ENCODE peak calls at places on chromosomes 1 and 21, in nine cellular contexts. One of them, this sample, is unnamed.

GRCh38 chr21:32977216-32977615 is 48.5 kb upstream of the OLIG2 start:
- DNase-seq in K562: no peak
- DNase-seq in fibroblast of the aortic adventitia: no peak
- DNase-seq in tibial artery: no peak
- DNase-seq in transverse colon: no peak
- DNase-seq in thoracic aorta: no peak
- DNase-seq in Calu3: no peak
- DNase-seq in fibroblast of mammary gland: no peak
- DNase-seq in neural crest cell: no peak
- DNase-seq in this sample: no peak

GRCh38 chr1:57340361-57341192 is 83.3 kb downstream of the DAB1 start:
- DNase-seq in thoracic aorta: no peak
- DNase-seq in neural crest cell: no peak
- DNase-seq in tibial artery: no peak
- DNase-seq in K562: no peak
- DNase-seq in fibroblast of mammary gland: no peak
- DNase-seq in fibroblast of the aortic adventitia: no peak
- DNase-seq in Calu3: no peak
- DNase-seq in transverse colon: no peak
- DNase-seq in this sample: no peak

GRCh38 chr1:91727763-91728162 is 158.2 kb downstream of the TGFBR3 start:
- DNase-seq in fibroblast of mammary gland: peak; percentile 69
- DNase-seq in Calu3: no peak
- DNase-seq in fibroblast of the aortic adventitia: peak; percentile 75
- DNase-seq in thoracic aorta: no peak
- DNase-seq in neural crest cell: no peak
- DNase-seq in K562: no peak
- DNase-seq in tibial artery: no peak
- DNase-seq in transverse colon: no peak
- DNase-seq in this sample: no peak

GRCh38 chr1:21095918-21096426 is 80.7 kb downstream of the EIF4G3 start:
- DNase-seq in fibroblast of mammary gland: no peak
- DNase-seq in fibroblast of the aortic adventitia: no peak
- DNase-seq in neural crest cell: no peak
- DNase-seq in tibial artery: no peak
- DNase-seq in transverse colon: no peak
- DNase-seq in thoracic aorta: no peak
- DNase-seq in K562: no peak
- DNase-seq in Calu3: no peak
- DNase-seq in this sample: no peak

GRCh38 chr1:11196945-11197344 is 7.8 kb downstream of the ANGPTL7 start:
- DNase-seq in thoracic aorta: no peak
- DNase-seq in Calu3: no peak
- DNase-seq in tibial artery: no peak
- DNase-seq in fibroblast of the aortic adventitia: no peak
- DNase-seq in K562: no peak
- DNase-seq in fibroblast of mammary gland: no peak
- DNase-seq in transverse colon: no peak
- DNase-seq in neural crest cell: no peak
- DNase-seq in this sample: no peak

GRCh38 chr21:45421846-45422775 is 17.1 kb downstream of the COL18A1 start:
- DNase-seq in tibial artery: no peak
- DNase-seq in fibroblast of mammary gland: no peak
- DNase-seq in Calu3: no peak
- DNase-seq in K562: no peak
- DNase-seq in fibroblast of the aortic adventitia: no peak
- DNase-seq in neural crest cell: no peak
- DNase-seq in thoracic aorta: no peak
- DNase-seq in transverse colon: no peak
- DNase-seq in this sample: no peak

GRCh38 chr1:56295949-56296929 is 283.1 kb downstream of the PLPP3 start:
- DNase-seq in thoracic aorta: no peak
- DNase-seq in fibroblast of mammary gland: no peak
- DNase-seq in transverse colon: no peak
- DNase-seq in K562: no peak
- DNase-seq in tibial artery: no peak
- DNase-seq in fibroblast of the aortic adventitia: no peak
- DNase-seq in neural crest cell: no peak
- DNase-seq in Calu3: no peak
- DNase-seq in this sample: no peak

GRCh38 chr21:36684957-36685714 is 13.8 kb upstream of the SIM2 start:
- DNase-seq in K562: no peak
- DNase-seq in neural crest cell: no peak
- DNase-seq in tibial artery: no peak
- DNase-seq in Calu3: no peak
- DNase-seq in fibroblast of mammary gland: no peak
- DNase-seq in thoracic aorta: no peak
- DNase-seq in fibroblast of the aortic adventitia: no peak
- DNase-seq in transverse colon: no peak
- DNase-seq in this sample: no peak

GRCh38 chr1:214261206-214262123 is 19.5 kb upstream of the SMYD2 start:
- DNase-seq in fibroblast of the aortic adventitia: peak; percentile 77
- DNase-seq in tibial artery: peak; percentile 74
- DNase-seq in neural crest cell: peak; percentile 94
- DNase-seq in K562: peak; percentile 84
- DNase-seq in fibroblast of mammary gland: peak; percentile 72
- DNase-seq in Calu3: peak; percentile 92
- DNase-seq in thoracic aorta: no peak
- DNase-seq in transverse colon: peak; percentile 83
- DNase-seq in this sample: peak; percentile 90

DNA sequence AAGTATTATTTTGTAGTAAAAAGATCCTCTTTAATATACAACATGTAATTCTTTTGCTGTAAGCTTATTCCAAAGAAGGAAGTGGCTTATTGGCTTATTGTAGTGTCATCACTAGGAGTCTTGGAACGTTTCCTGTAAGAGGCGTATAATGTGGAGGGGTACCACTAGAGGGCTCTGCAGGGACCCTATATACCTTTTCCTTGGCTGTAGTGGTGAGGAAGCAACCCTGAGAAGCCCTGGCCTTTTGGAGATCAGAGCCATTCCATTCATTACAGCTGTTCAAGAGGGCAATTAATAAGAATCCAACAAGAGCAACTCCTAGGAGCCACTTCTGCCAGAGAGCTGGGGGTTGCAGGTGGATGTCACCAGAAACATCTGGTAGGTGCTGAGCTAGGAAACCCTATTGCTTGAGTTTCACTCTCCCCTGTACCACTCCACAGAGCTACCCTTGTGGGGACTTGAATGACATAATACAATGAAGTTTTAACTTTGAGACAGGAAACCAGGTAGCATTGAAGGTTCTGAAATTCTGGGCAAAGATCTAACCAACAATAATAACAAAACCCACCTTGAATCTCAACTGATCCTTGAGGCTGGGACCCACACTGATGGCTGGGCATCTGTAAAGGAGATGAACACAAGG is 160.4 kb upstream of the COA6 start:
- DNase-seq in neural crest cell: no peak
- DNase-seq in fibroblast of the aortic adventitia: peak; percentile 12
- DNase-seq in transverse colon: no peak
- DNase-seq in K562: peak; percentile 70
- DNase-seq in tibial artery: no peak
- DNase-seq in Calu3: peak; percentile 33
- DNase-seq in fibroblast of mammary gland: peak; percentile 25
- DNase-seq in thoracic aorta: no peak
- DNase-seq in this sample: peak; percentile 29
- TF ChIP-seq CTCF in neural crest cell: peak; percentile 67
- TF ChIP-seq CTCF in fibroblast of the aortic adventitia: peak; percentile 24
- TF ChIP-seq CTCF in transverse colon: no peak
- TF ChIP-seq CTCF in K562: peak; percentile 59
- TF ChIP-seq CTCF in tibial artery: no peak
- TF ChIP-seq CTCF in Calu3: no peak
- TF ChIP-seq CTCF in fibroblast of mammary gland: peak; percentile 35
- TF ChIP-seq CTCF in thoracic aorta: no peak
- TF ChIP-seq CTCF in this sample: no peak

GRCh38 chr1:200307755-200308066 is 102.1 kb downstream of the ZNF281 start:
- DNase-seq in transverse colon: no peak
- DNase-seq in fibroblast of mammary gland: no peak
- DNase-seq in tibial artery: no peak
- DNase-seq in K562: no peak
- DNase-seq in Calu3: no peak
- DNase-seq in fibroblast of the aortic adventitia: no peak
- DNase-seq in neural crest cell: no peak
- DNase-seq in thoracic aorta: no peak
- DNase-seq in this sample: no peak
- TF ChIP-seq CTCF in transverse colon: no peak
- TF ChIP-seq CTCF in fibroblast of mammary gland: no peak
- TF ChIP-seq CTCF in tibial artery: no peak
- TF ChIP-seq CTCF in K562: no peak
- TF ChIP-seq CTCF in Calu3: no peak
- TF ChIP-seq CTCF in fibroblast of the aortic adventitia: no peak
- TF ChIP-seq CTCF in neural crest cell: peak; percentile 6
- TF ChIP-seq CTCF in thoracic aorta: no peak
- TF ChIP-seq CTCF in this sample: no peak

GRCh38 chr1:153354515-153355193 is 3.0 kb upstream of the S100A9 start:
- DNase-seq in tibial artery: no peak
- DNase-seq in neural crest cell: no peak
- DNase-seq in thoracic aorta: no peak
- DNase-seq in transverse colon: no peak
- DNase-seq in K562: no peak
- DNase-seq in Calu3: no peak
- DNase-seq in fibroblast of mammary gland: no peak
- DNase-seq in fibroblast of the aortic adventitia: no peak
- DNase-seq in this sample: no peak

GRCh38 chr1:153355445-153356071 is 2.1 kb upstream of the S100A9 start:
- DNase-seq in neural crest cell: peak; percentile 25
- DNase-seq in thoracic aorta: no peak
- DNase-seq in K562: peak; percentile 62
- DNase-seq in transverse colon: peak; percentile 59
- DNase-seq in fibroblast of mammary gland: peak; percentile 59
- DNase-seq in tibial artery: peak; percentile 49
- DNase-seq in fibroblast of the aortic adventitia: peak; percentile 46
- DNase-seq in Calu3: peak; percentile 76
- DNase-seq in this sample: peak; percentile 65

GRCh38 chr1:153352523-153352922 is 3.9 kb upstream of the PGLYRP4 start:
- DNase-seq in transverse colon: peak; percentile 66
- DNase-seq in fibroblast of the aortic adventitia: peak; percentile 75
- DNase-seq in fibroblast of mammary gland: peak; percentile 71
- DNase-seq in Calu3: peak; percentile 73
- DNase-seq in neural crest cell: peak; percentile 56
- DNase-seq in tibial artery: peak; percentile 50
- DNase-seq in K562: peak; percentile 79
- DNase-seq in thoracic aorta: no peak
- DNase-seq in this sample: peak; percentile 64

GRCh38 chr1:153356392-153357075 is 1.1 kb upstream of the S100A9 start:
- DNase-seq in fibroblast of the aortic adventitia: no peak
- DNase-seq in transverse colon: no peak
- DNase-seq in fibroblast of mammary gland: no peak
- DNase-seq in neural crest cell: no peak
- DNase-seq in tibial artery: no peak
- DNase-seq in K562: no peak
- DNase-seq in Calu3: no peak
- DNase-seq in thoracic aorta: no peak
- DNase-seq in this sample: no peak

GRCh38 chr1:153353226-153353947 is 4.3 kb upstream of the S100A9 start:
- DNase-seq in fibroblast of mammary gland: peak; percentile 3
- DNase-seq in K562: peak; percentile 39
- DNase-seq in neural crest cell: peak; percentile 5
- DNase-seq in transverse colon: no peak
- DNase-seq in thoracic aorta: no peak
- DNase-seq in tibial artery: no peak
- DNase-seq in fibroblast of the aortic adventitia: peak; percentile 6
- DNase-seq in Calu3: peak; percentile 56
- DNase-seq in this sample: peak; percentile 50
- TF ChIP-seq CTCF in fibroblast of mammary gland: peak; percentile 33
- TF ChIP-seq CTCF in K562: peak; percentile 58
- TF ChIP-seq CTCF in neural crest cell: peak; percentile 64
- TF ChIP-seq CTCF in transverse colon: no peak
- TF ChIP-seq CTCF in thoracic aorta: no peak
- TF ChIP-seq CTCF in tibial artery: peak; percentile 14
- TF ChIP-seq CTCF in fibroblast of the aortic adventitia: peak; percentile 45
- TF ChIP-seq CTCF in Calu3: peak; percentile 52
- TF ChIP-seq CTCF in this sample: no peak

DNA sequence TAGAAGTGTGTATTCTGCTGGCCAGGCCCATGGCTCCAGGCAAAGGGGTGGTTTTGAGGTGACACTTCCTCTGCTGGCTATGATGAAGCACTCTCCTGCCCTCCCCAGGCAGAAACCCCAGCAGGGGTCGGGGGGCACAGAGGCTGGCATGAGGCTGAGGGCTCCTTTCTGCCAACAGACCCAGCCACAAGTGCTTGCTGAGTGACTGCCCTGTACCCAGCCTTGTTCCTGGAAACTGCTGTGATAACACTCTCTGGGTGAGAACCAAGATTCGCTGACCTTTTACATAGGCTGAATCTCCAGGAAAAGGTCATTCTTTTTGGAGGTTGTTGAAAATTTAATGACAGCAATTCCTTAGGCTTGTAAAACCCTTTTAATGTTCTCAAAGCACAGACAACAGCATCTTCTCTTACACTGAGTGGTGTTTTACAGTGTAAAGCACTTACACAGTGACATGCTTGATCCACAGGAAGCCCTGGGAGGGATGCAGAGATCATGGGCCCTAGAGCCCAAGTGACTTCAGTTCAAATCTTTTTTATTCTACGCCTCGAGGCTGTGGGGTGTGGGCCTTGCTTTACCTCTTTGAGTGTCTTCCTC is 155.5 kb upstream of the FGGY start:
- DNase-seq in fibroblast of mammary gland: no peak
- DNase-seq in neural crest cell: no peak
- DNase-seq in K562: no peak
- DNase-seq in tibial artery: no peak
- DNase-seq in transverse colon: no peak
- DNase-seq in Calu3: no peak
- DNase-seq in thoracic aorta: no peak
- DNase-seq in fibroblast of the aortic adventitia: no peak
- DNase-seq in this sample: no peak
- TF ChIP-seq CTCF in fibroblast of mammary gland: no peak
- TF ChIP-seq CTCF in neural crest cell: no peak
- TF ChIP-seq CTCF in K562: no peak
- TF ChIP-seq CTCF in tibial artery: no peak
- TF ChIP-seq CTCF in transverse colon: no peak
- TF ChIP-seq CTCF in Calu3: no peak
- TF ChIP-seq CTCF in thoracic aorta: no peak
- TF ChIP-seq CTCF in fibroblast of the aortic adventitia: no peak
- TF ChIP-seq CTCF in this sample: no peak

This sample was measured in endothelial cell.